ENCODE peak calls at places on chromosomes 4 and X, in nine cellular contexts. Z is BE2C, H is thoracic aorta, X is HCT116, B is fibroblast of lung, L is K562, D is stomach, Y is heart right ventricle, Q is Peyer's patch. J is an unnamed sample.
A peak's percentile ranks its signal among the peaks of the same experiment; 100 is the strongest.

GRCh38 chr4:154720123-154720522 is 23.7 kb upstream of the LRAT start:
- DNase-seq in Z (no peak), H (no peak), X (peak; percentile 45), B (no peak), L (no peak), D (no peak), Y (no peak), Q (no peak), J (no peak)

GRCh38 chr4:154743683-154744340 is at the start of gene LRAT:
- DNase-seq in Z (peak; percentile 58), H (no peak), X (peak; percentile 54), B (no peak), L (peak; percentile 15), D (peak; percentile 70), Y (peak; percentile 17), Q (peak; percentile 92), J (no peak)

GRCh38 chr4:141356936-141357335 is 136.2 kb downstream of the ZNF330 start:
- DNase-seq in Z (no peak), H (no peak), X (no peak), B (no peak), L (no peak), D (no peak), Y (no peak), Q (no peak), J (no peak)

GRCh38 chrX:100687546-100687945 is 43.5 kb downstream of the SRPX2 start:
- DNase-seq in Z (no peak), H (no peak), X (no peak), B (no peak), L (no peak), D (no peak), Y (no peak), Q (no peak), J (no peak)

GRCh38 chr4:110621328-110621812 is 1.5 kb downstream of the PITX2 start:
- DNase-seq in Z (no peak), H (no peak), X (no peak), B (no peak), L (no peak), D (no peak), Y (no peak), Q (peak; percentile 81), J (no peak)

GRCh38 chr4:132056466-132056865 is 1092.6 kb upstream of the PCDH10 start:
- DNase-seq in Z (no peak), H (no peak), X (no peak), B (peak; percentile 51), L (no peak), D (no peak), Y (no peak), Q (no peak), J (no peak)

GRCh38 chr4:8817813-8818062 is 53.9 kb downstream of the HMX1 start:
- DNase-seq in Z (peak; percentile 43), H (no peak), X (no peak), B (no peak), L (no peak), D (peak; percentile 25), Y (no peak), Q (peak; percentile 35), J (peak; percentile 4)

GRCh38 chr4:42150653-42151567 is 1.5 kb downstream of the BEND4 start:
- DNase-seq in Z (peak; percentile 41), H (no peak), X (no peak), B (no peak), L (no peak), D (no peak), Y (peak; percentile 16), Q (no peak), J (no peak)

GRCh38 chrX:37677243-37677642 is 8.3 kb upstream of the XK start:
- DNase-seq in Z (no peak), H (no peak), X (no peak), B (no peak), L (no peak), D (no peak), Y (no peak), Q (no peak), J (no peak)

GRCh38 chr4:19497692-19498091 is 754.0 kb upstream of the SLIT2 start:
- DNase-seq in Z (no peak), H (no peak), X (no peak), B (no peak), L (no peak), D (no peak), Y (no peak), Q (no peak), J (no peak)

GRCh38 chrX:72475338-72475737 is 97.3 kb downstream of the HDAC8 start:
- DNase-seq in Z (no peak), H (no peak), X (no peak), B (no peak), L (no peak), D (no peak), Y (no peak), Q (no peak), J (no peak)

GRCh38 chr4:152052431-152053057 is 291.7 kb upstream of the GATB start:
- DNase-seq in Z (no peak), H (no peak), X (no peak), B (peak; percentile 81), L (no peak), D (no peak), Y (no peak), Q (no peak), J (no peak)

GRCh38 chr4:42302348-42302747 is 94.9 kb upstream of the SHISA3 start:
- DNase-seq in Z (peak; percentile 79), H (no peak), X (peak; percentile 43), B (no peak), L (peak; percentile 42), D (peak; percentile 29), Y (no peak), Q (no peak), J (no peak)

GRCh38 chr4:136009258-136009832 is 1522.9 kb downstream of the PCDH18 start:
- DNase-seq in Z (no peak), H (no peak), X (no peak), B (no peak), L (no peak), D (no peak), Y (no peak), Q (no peak), J (no peak)

GRCh38 chr4:136007991-136008390 is 1524.3 kb downstream of the PCDH18 start:
- DNase-seq in Z (no peak), H (no peak), X (no peak), B (no peak), L (no peak), D (no peak), Y (no peak), Q (no peak), J (no peak)

GRCh38 chr4:136012250-136012649 is 1520.0 kb downstream of the PCDH18 start:
- DNase-seq in Z (no peak), H (no peak), X (no peak), B (no peak), L (no peak), D (no peak), Y (no peak), Q (no peak), J (no peak)
- H3K4me3 ChIP-seq in Z (no peak overlapping the region), H (no peak overlapping the region), X (no peak overlapping the region), B (no peak overlapping the region), L (no peak overlapping the region), D (no peak overlapping the region), Y (no peak overlapping the region), Q (no peak overlapping the region), J (no peak overlapping the region)

DNA sequence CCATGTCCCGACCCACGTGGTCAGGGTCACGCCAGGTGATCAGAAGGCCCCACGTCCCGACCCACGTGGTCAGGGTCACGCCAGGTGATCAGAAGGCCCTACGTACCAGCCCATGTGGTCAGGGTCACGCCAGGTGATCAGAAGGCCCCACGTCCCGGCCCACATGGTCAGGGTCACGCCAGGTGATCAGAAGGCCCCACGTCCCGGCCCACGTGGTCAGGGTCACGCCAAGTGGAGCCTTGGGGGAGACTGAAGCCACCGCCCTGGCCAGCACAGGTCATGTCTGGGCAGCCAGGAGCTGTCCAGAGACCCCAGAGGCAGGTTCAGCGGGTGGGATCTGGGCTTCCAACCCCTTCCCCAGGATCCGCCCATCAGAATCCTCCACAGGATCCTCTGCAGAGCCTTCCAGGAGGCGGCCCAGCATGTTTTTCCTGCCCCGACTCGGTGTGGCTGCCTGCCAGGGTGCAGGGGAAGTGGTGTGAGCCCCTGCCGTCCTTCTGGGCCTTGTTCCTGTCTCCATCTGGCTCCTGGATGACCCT is 58.4 kb downstream of the FAM53A start:
- DNase-seq in Z (no peak), H (no peak), X (no peak), B (no peak), L (no peak), D (no peak), Y (no peak), Q (no peak), J (no peak)
- H3K9me3 ChIP-seq in Z (no peaks in the 10 kb centered on the region), H (no peaks in the 10 kb centered on the region), X (no peaks in the 10 kb centered on the region), B (no peaks in the 10 kb centered on the region), L (no peaks in the 10 kb centered on the region), D (no peaks in the 10 kb centered on the region), Y (no peaks in the 10 kb centered on the region), Q (no peaks in the 10 kb centered on the region), J (no peaks in the 10 kb centered on the region)

GRCh38 chr4:14865804-14866203 is 136.5 kb upstream of the CPEB2 start:
- DNase-seq in Z (no peak), H (no peak), X (no peak), B (no peak), L (no peak), D (no peak), Y (no peak), Q (no peak), J (no peak)

GRCh38 chr4:14864365-14864762 is 137.9 kb upstream of the CPEB2 start:
- DNase-seq in Z (no peak), H (no peak), X (no peak), B (no peak), L (no peak), D (no peak), Y (no peak), Q (no peak), J (no peak)

GRCh38 chr4:14864967-14865366 is 137.3 kb upstream of the CPEB2 start:
- DNase-seq in Z (no peak), H (no peak), X (no peak), B (no peak), L (no peak), D (no peak), Y (no peak), Q (no peak), J (no peak)

GRCh38 chr4:14863420-14864364 is 138.6 kb upstream of the CPEB2 start:
- DNase-seq in Z (no peak), H (no peak), X (no peak), B (no peak), L (no peak), D (no peak), Y (no peak), Q (no peak), J (no peak)

GRCh38 chr4:14862881-14863280 is 139.4 kb upstream of the CPEB2 start:
- DNase-seq in Z (peak; percentile 33), H (no peak), X (no peak), B (peak; percentile 18), L (peak; percentile 72), D (peak; percentile 47), Y (peak; percentile 35), Q (no peak), J (no peak)
- H3K4me3 ChIP-seq in Z (peak overlapping the region; percentile 35), H (peak overlapping the region; percentile 30), X (no peak overlapping the region), B (no peak overlapping the region), L (no peak overlapping the region), D (peak overlapping the region; percentile 34), Y (peak overlapping the region; percentile 32), Q (no peak overlapping the region), J (no peak overlapping the region)

GRCh38 chr4:12178614-12179263 is 750.0 kb upstream of the HS3ST1 start:
- DNase-seq in Z (no peak), H (no peak), X (no peak), B (no peak), L (no peak), D (no peak), Y (no peak), Q (no peak), J (no peak)

GRCh38 chr4:12173496-12173895 is 744.8 kb upstream of the HS3ST1 start:
- DNase-seq in Z (no peak), H (no peak), X (no peak), B (no peak), L (no peak), D (no peak), Y (no peak), Q (no peak), J (no peak)

GRCh38 chr4:12179264-12179616 is 750.5 kb upstream of the HS3ST1 start:
- DNase-seq in Z (no peak), H (no peak), X (no peak), B (no peak), L (no peak), D (no peak), Y (peak; percentile 21), Q (no peak), J (peak; percentile 36)
- H3K9me3 ChIP-seq in Z (no peaks in the 10 kb centered on the region), H (no peaks in the 10 kb centered on the region), X (no peaks in the 10 kb centered on the region), B (no peaks in the 10 kb centered on the region), L (no peaks in the 10 kb centered on the region), D (no peaks in the 10 kb centered on the region), Y (no peaks in the 10 kb centered on the region), Q (no peaks in the 10 kb centered on the region), J (no peaks in the 10 kb centered on the region)

J was measured in ovary.